ENCODE peak calls at places on chromosome 14, in seven cellular contexts. Y is thyroid gland; T is dorsolateral prefrontal cortex; E is mesendoderm; Q is K562; W is psoas muscle; G is CD4-positive, CD25-positive, alpha-beta regulatory T cell. C is an unnamed sample. For H3K27me3, the result is how much of the 10 kb centered on the place peaks cover.

GRCh38 chr14:58077621-58078020 is 74.4 kb downstream of the ARMH4 start:
- DNase-seq in Y (no peak), T (no peak), E (no peak), Q (no peak), W (no peak), G (no peak), C (no peak)

GRCh38 chr14:94946244-94946643 is 176.3 kb upstream of the GSC start:
- DNase-seq in Y (no peak), T (no peak), E (no peak), Q (no peak), W (no peak), G (no peak), C (no peak)

GRCh38 chr14:62053188-62053587 is 291.0 kb downstream of the SNAPC1 start:
- DNase-seq in Y (no peak), T (no peak), E (no peak), Q (no peak), W (no peak), G (no peak), C (no peak)

GRCh38 chr14:55306938-55307589 is 35.8 kb downstream of the FBXO34 start:
- DNase-seq in Y (peak), T (no peak), E (peak), Q (no peak), W (no peak), G (no peak), C (no peak)

GRCh38 chr14:92944976-92945375 is 22.0 kb downstream of the CHGA start:
- DNase-seq in Y (no peak), T (no peak), E (no peak), Q (no peak), W (peak), G (no peak), C (no peak)

GRCh38 chr14:99627510-99628381 is 17.2 kb upstream of the HHIPL1 start:
- DNase-seq in Y (no peak), T (no peak), E (no peak), Q (no peak), W (no peak), G (no peak), C (no peak)

GRCh38 chr14:75672588-75673192 is 11.6 kb downstream of the TTLL5 start:
- DNase-seq in Y (no peak), T (no peak), E (no peak), Q (no peak), W (no peak), G (no peak), C (no peak)

GRCh38 chr14:68520637-68521556 is 272.0 kb downstream of the ZFP36L1 start:
- DNase-seq in Y (peak), T (no peak), E (peak), Q (no peak), W (no peak), G (no peak), C (no peak)

GRCh38 chr14:69093551-69094421 is 59.1 kb downstream of the DCAF5 start:
- DNase-seq in Y (no peak), T (no peak), E (peak), Q (no peak), W (no peak), G (no peak), C (no peak)

GRCh38 chr14:28773917-28774691 is 7.5 kb downstream of the FOXG1 start:
- DNase-seq in Y (no peak), T (peak), E (peak), Q (peak), W (no peak), G (no peak), C (peak)

GRCh38 chr14:67514203-67514607 is 18.9 kb upstream of the PLEKHH1 start:
- DNase-seq in Y (peak), T (no peak), E (no peak), Q (no peak), W (peak), G (no peak), C (peak)

GRCh38 chr14:67514650-67515385 is 18.3 kb upstream of the PLEKHH1 start:
- DNase-seq in Y (peak), T (no peak), E (no peak), Q (peak), W (peak), G (peak), C (peak)

GRCh38 chr14:67512463-67513134 is 20.5 kb upstream of the PLEKHH1 start:
- DNase-seq in Y (no peak), T (no peak), E (no peak), Q (no peak), W (no peak), G (no peak), C (no peak)

GRCh38 chr14:67515386-67516079 is 17.6 kb upstream of the PLEKHH1 start:
- DNase-seq in Y (no peak), T (no peak), E (no peak), Q (no peak), W (peak), G (no peak), C (peak)

GRCh38 chr14:67513631-67514108 is 19.4 kb upstream of the PLEKHH1 start:
- DNase-seq in Y (peak), T (no peak), E (no peak), Q (no peak), W (no peak), G (no peak), C (peak)
- H3K27me3 ChIP-seq in Y (under half), T (under half), E (under half), Q (under half), W (under half), G (under half), C (under half)

GRCh38 chr14:101980251-101980650 is 15.9 kb downstream of the DYNC1H1 start:
- DNase-seq in Y (no peak), T (no peak), E (no peak), Q (no peak), W (no peak), G (no peak), C (no peak)

GRCh38 chr14:101979666-101980065 is 15.3 kb downstream of the DYNC1H1 start:
- DNase-seq in Y (no peak), T (no peak), E (no peak), Q (no peak), W (no peak), G (no peak), C (no peak)

GRCh38 chr14:101977311-101978071 is 13.1 kb downstream of the DYNC1H1 start:
- DNase-seq in Y (no peak), T (no peak), E (no peak), Q (no peak), W (no peak), G (no peak), C (no peak)

GRCh38 chr14:101982621-101983020 is 18.2 kb downstream of the DYNC1H1 start:
- DNase-seq in Y (no peak), T (no peak), E (no peak), Q (no peak), W (no peak), G (no peak), C (no peak)

GRCh38 chr14:101980700-101981099 is 16.3 kb downstream of the DYNC1H1 start:
- DNase-seq in Y (peak), T (no peak), E (no peak), Q (no peak), W (peak), G (no peak), C (peak)
- H3K27ac ChIP-seq in Y (peak), T (no peak), E (no peak), Q (no peak), W (peak), G (no peak), C (no peak)

DNA sequence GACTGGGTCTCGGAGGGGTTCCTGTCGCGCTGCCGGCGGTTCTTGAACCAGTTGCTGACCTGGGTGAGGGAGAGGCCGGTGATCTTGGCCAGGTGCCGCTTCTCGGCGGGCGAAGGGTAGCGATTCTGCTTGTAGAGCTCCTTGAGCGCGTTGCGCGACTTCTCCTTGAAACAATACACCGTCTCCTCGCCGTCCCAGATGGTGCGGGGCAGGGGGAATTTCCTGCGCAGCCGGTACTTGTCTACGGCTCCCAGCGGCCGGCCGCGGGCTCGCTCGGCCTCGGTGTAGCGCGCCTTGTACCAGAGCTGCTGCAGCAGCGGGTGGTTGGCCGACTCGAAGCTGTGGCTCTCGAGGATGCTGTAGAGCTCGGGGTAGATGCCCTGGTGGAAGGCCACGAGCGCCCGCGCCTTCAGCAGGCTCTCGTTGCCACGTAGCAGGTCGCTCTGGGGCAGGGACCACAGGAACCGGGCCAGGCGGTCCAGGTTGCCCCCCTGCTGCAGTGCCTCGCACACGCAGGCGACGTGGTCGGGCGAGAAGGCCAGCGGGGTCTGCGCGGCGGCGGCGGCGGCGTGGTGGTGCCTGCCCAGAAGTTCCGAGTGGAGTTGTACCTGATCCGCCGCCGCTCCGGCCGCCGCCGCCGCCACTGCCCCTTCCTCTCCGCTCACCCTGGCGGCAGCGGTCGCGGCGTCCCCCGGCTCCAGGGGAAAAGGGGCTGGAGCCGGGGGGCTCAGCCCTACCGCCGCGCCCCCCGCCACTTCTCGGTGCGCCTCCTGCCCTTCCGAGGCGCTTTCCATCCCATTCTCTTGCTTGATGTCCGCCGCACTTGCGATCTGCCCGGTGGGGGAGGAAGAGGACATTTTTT is 702 bp downstream of the SIX4 start:
- DNase-seq in Y (peak), T (no peak), E (peak), Q (peak), W (peak), G (no peak), C (peak)
- H3K27me3 ChIP-seq in Y (under half), T (under half), E (under half), Q (under half), W (under half), G (half or more), C (under half)

GRCh38 chr14:51240804-51241380 is 845 bp downstream of the TMX1 start:
- DNase-seq in Y (no peak), T (no peak), E (no peak), Q (no peak), W (no peak), G (no peak), C (no peak)
- H3K27ac ChIP-seq in Y (no peak), T (peak), E (no peak), Q (peak), W (peak), G (peak), C (no peak)

GRCh38 chr14:88209273-88209672 is 113.8 kb downstream of the KCNK10 start:
- DNase-seq in Y (no peak), T (no peak), E (no peak), Q (no peak), W (no peak), G (no peak), C (no peak)

GRCh38 chr14:88210426-88210825 is 112.6 kb downstream of the KCNK10 start:
- DNase-seq in Y (no peak), T (peak), E (no peak), Q (no peak), W (no peak), G (no peak), C (peak)

GRCh38 chr14:88212691-88213090 is 110.4 kb downstream of the KCNK10 start:
- DNase-seq in Y (no peak), T (no peak), E (no peak), Q (no peak), W (no peak), G (no peak), C (no peak)

GRCh38 chr14:88204221-88204620 is 118.8 kb downstream of the KCNK10 start:
- DNase-seq in Y (no peak), T (no peak), E (peak), Q (no peak), W (no peak), G (no peak), C (no peak)

GRCh38 chr14:88208858-88209257 is 114.2 kb downstream of the KCNK10 start:
- DNase-seq in Y (no peak), T (no peak), E (no peak), Q (no peak), W (no peak), G (no peak), C (no peak)
- H3K27me3 ChIP-seq in Y (under half), T (under half), E (under half), Q (under half), W (under half), G (under half), C (under half)

GRCh38 chr14:83559721-83560120 is 1970.2 kb upstream of the FLRT2 start:
- DNase-seq in Y (no peak), T (no peak), E (no peak), Q (no peak), W (no peak), G (no peak), C (no peak)

GRCh38 chr14:83556746-83557460 is 1973.0 kb upstream of the FLRT2 start:
- DNase-seq in Y (no peak), T (no peak), E (no peak), Q (no peak), W (no peak), G (no peak), C (no peak)

GRCh38 chr14:83558946-83559345 is 1971.0 kb upstream of the FLRT2 start:
- DNase-seq in Y (no peak), T (no peak), E (no peak), Q (no peak), W (no peak), G (no peak), C (no peak)

GRCh38 chr14:83556065-83556464 is 1973.9 kb upstream of the FLRT2 start:
- DNase-seq in Y (no peak), T (no peak), E (no peak), Q (no peak), W (no peak), G (no peak), C (no peak)

GRCh38 chr14:83561261-83561660 is 1968.7 kb upstream of the FLRT2 start:
- DNase-seq in Y (no peak), T (no peak), E (no peak), Q (no peak), W (no peak), G (no peak), C (no peak)
- H3K27ac ChIP-seq in Y (no peak), T (no peak), E (no peak), Q (no peak), W (no peak), G (no peak), C (no peak)

GRCh38 chr14:91577632-91578233 is 67.6 kb upstream of the PPP4R3A start:
- DNase-seq in Y (no peak), T (no peak), E (no peak), Q (no peak), W (no peak), G (no peak), C (no peak)
- H3K27me3 ChIP-seq in Y (under half), T (under half), E (under half), Q (under half), W (under half), G (under half), C (under half)

C was measured in testis.